ENCODE peak calls at places on chromosomes 3 and 15, in nine cellular contexts. One of them, this sample, is unnamed.
A peak's percentile ranks its signal among the peaks of the same experiment; 100 is the strongest.

GRCh38 chr3:185770071-185770470 is 54.8 kb downstream of the IGF2BP2 start:
- DNase-seq in effector memory CD4-positive, alpha-beta T cell: no peak
- DNase-seq in tibial artery: no peak
- DNase-seq in Peyer's patch: no peak
- DNase-seq in endodermal cell: no peak
- DNase-seq in caudate nucleus: no peak
- DNase-seq in CD8-positive, alpha-beta T cell: no peak
- DNase-seq in A549: no peak
- DNase-seq in adrenal gland: no peak
- DNase-seq in this sample: no peak

GRCh38 chr3:156535162-156535627 is 19.7 kb downstream of the SSR3 start:
- DNase-seq in effector memory CD4-positive, alpha-beta T cell: no peak
- DNase-seq in tibial artery: peak; percentile 83
- DNase-seq in Peyer's patch: no peak
- DNase-seq in endodermal cell: peak; percentile 71
- DNase-seq in caudate nucleus: no peak
- DNase-seq in CD8-positive, alpha-beta T cell: no peak
- DNase-seq in A549: peak; percentile 87
- DNase-seq in adrenal gland: peak; percentile 82
- DNase-seq in this sample: no peak

GRCh38 chr3:42651248-42652091 is 2.0 kb upstream of the ZBTB47 start:
- DNase-seq in effector memory CD4-positive, alpha-beta T cell: no peak
- DNase-seq in tibial artery: no peak
- DNase-seq in Peyer's patch: no peak
- DNase-seq in endodermal cell: no peak
- DNase-seq in caudate nucleus: no peak
- DNase-seq in CD8-positive, alpha-beta T cell: no peak
- DNase-seq in A549: no peak
- DNase-seq in adrenal gland: no peak
- DNase-seq in this sample: no peak

GRCh38 chr15:71291247-71291646 is 176.0 kb downstream of the THSD4 start:
- DNase-seq in effector memory CD4-positive, alpha-beta T cell: no peak
- DNase-seq in tibial artery: no peak
- DNase-seq in Peyer's patch: no peak
- DNase-seq in endodermal cell: no peak
- DNase-seq in caudate nucleus: no peak
- DNase-seq in CD8-positive, alpha-beta T cell: no peak
- DNase-seq in A549: no peak
- DNase-seq in adrenal gland: no peak
- DNase-seq in this sample: no peak

GRCh38 chr15:91584895-91585294 is 268.6 kb upstream of the SLCO3A1 start:
- DNase-seq in effector memory CD4-positive, alpha-beta T cell: no peak
- DNase-seq in tibial artery: no peak
- DNase-seq in Peyer's patch: no peak
- DNase-seq in endodermal cell: no peak
- DNase-seq in caudate nucleus: no peak
- DNase-seq in CD8-positive, alpha-beta T cell: no peak
- DNase-seq in A549: no peak
- DNase-seq in adrenal gland: no peak
- DNase-seq in this sample: no peak

GRCh38 chr3:120033594-120033993 is 60.7 kb downstream of the GSK3B start:
- DNase-seq in effector memory CD4-positive, alpha-beta T cell: no peak
- DNase-seq in tibial artery: no peak
- DNase-seq in Peyer's patch: no peak
- DNase-seq in endodermal cell: no peak
- DNase-seq in caudate nucleus: no peak
- DNase-seq in CD8-positive, alpha-beta T cell: no peak
- DNase-seq in A549: no peak
- DNase-seq in adrenal gland: no peak
- DNase-seq in this sample: no peak

GRCh38 chr3:11247362-11247761 is 24.8 kb upstream of the ATG7 start:
- DNase-seq in effector memory CD4-positive, alpha-beta T cell: no peak
- DNase-seq in tibial artery: no peak
- DNase-seq in Peyer's patch: no peak
- DNase-seq in endodermal cell: no peak
- DNase-seq in caudate nucleus: no peak
- DNase-seq in CD8-positive, alpha-beta T cell: no peak
- DNase-seq in A549: no peak
- DNase-seq in adrenal gland: no peak
- DNase-seq in this sample: no peak

GRCh38 chr3:17195856-17196604 is 311.3 kb downstream of the PLCL2 start:
- DNase-seq in effector memory CD4-positive, alpha-beta T cell: no peak
- DNase-seq in tibial artery: no peak
- DNase-seq in Peyer's patch: no peak
- DNase-seq in endodermal cell: no peak
- DNase-seq in caudate nucleus: no peak
- DNase-seq in CD8-positive, alpha-beta T cell: no peak
- DNase-seq in A549: no peak
- DNase-seq in adrenal gland: no peak
- DNase-seq in this sample: no peak

GRCh38 chr3:50125541-50126286 is 29.4 kb upstream of the SEMA3F start:
- DNase-seq in effector memory CD4-positive, alpha-beta T cell: no peak
- DNase-seq in tibial artery: no peak
- DNase-seq in Peyer's patch: peak; percentile 44
- DNase-seq in endodermal cell: no peak
- DNase-seq in caudate nucleus: no peak
- DNase-seq in CD8-positive, alpha-beta T cell: no peak
- DNase-seq in A549: no peak
- DNase-seq in adrenal gland: no peak
- DNase-seq in this sample: no peak

GRCh38 chr15:96331141-96331941 is 841 bp downstream of the NR2F2 start:
- DNase-seq in effector memory CD4-positive, alpha-beta T cell: no peak
- DNase-seq in tibial artery: peak; percentile 19
- DNase-seq in Peyer's patch: no peak
- DNase-seq in endodermal cell: peak; percentile 76
- DNase-seq in caudate nucleus: no peak
- DNase-seq in CD8-positive, alpha-beta T cell: no peak
- DNase-seq in A549: peak; percentile 58
- DNase-seq in adrenal gland: peak; percentile 40
- DNase-seq in this sample: no peak

GRCh38 chr3:20852712-20853111 is 666.7 kb upstream of the SGO1 start:
- DNase-seq in effector memory CD4-positive, alpha-beta T cell: no peak
- DNase-seq in tibial artery: no peak
- DNase-seq in Peyer's patch: no peak
- DNase-seq in endodermal cell: no peak
- DNase-seq in caudate nucleus: no peak
- DNase-seq in CD8-positive, alpha-beta T cell: no peak
- DNase-seq in A549: no peak
- DNase-seq in adrenal gland: no peak
- DNase-seq in this sample: no peak

GRCh38 chr3:19543212-19543841 is 390.7 kb downstream of the EFHB start:
- DNase-seq in effector memory CD4-positive, alpha-beta T cell: no peak
- DNase-seq in tibial artery: no peak
- DNase-seq in Peyer's patch: no peak
- DNase-seq in endodermal cell: peak; percentile 67
- DNase-seq in caudate nucleus: no peak
- DNase-seq in CD8-positive, alpha-beta T cell: no peak
- DNase-seq in A549: peak; percentile 35
- DNase-seq in adrenal gland: no peak
- DNase-seq in this sample: no peak

GRCh38 chr3:189635385-189635784 is 4.2 kb downstream of the TP63 start:
- DNase-seq in effector memory CD4-positive, alpha-beta T cell: no peak
- DNase-seq in tibial artery: no peak
- DNase-seq in Peyer's patch: no peak
- DNase-seq in endodermal cell: peak; percentile 71
- DNase-seq in caudate nucleus: no peak
- DNase-seq in CD8-positive, alpha-beta T cell: no peak
- DNase-seq in A549: no peak
- DNase-seq in adrenal gland: no peak
- DNase-seq in this sample: no peak

GRCh38 chr15:63172376-63173115 is 15.3 kb upstream of the RPS27L start:
- DNase-seq in effector memory CD4-positive, alpha-beta T cell: no peak
- DNase-seq in tibial artery: no peak
- DNase-seq in Peyer's patch: no peak
- DNase-seq in endodermal cell: peak; percentile 59
- DNase-seq in caudate nucleus: no peak
- DNase-seq in CD8-positive, alpha-beta T cell: no peak
- DNase-seq in A549: no peak
- DNase-seq in adrenal gland: no peak
- DNase-seq in this sample: no peak

GRCh38 chr3:71066849-71067261 is 516.7 kb downstream of the FOXP1 start:
- DNase-seq in effector memory CD4-positive, alpha-beta T cell: no peak
- DNase-seq in tibial artery: peak; percentile 39
- DNase-seq in Peyer's patch: no peak
- DNase-seq in endodermal cell: no peak
- DNase-seq in caudate nucleus: no peak
- DNase-seq in CD8-positive, alpha-beta T cell: no peak
- DNase-seq in A549: no peak
- DNase-seq in adrenal gland: no peak
- DNase-seq in this sample: no peak
- H3K27ac ChIP-seq in effector memory CD4-positive, alpha-beta T cell: peak overlapping the region; percentile 98
- H3K27ac ChIP-seq in tibial artery: peak overlapping the region; percentile 99
- H3K27ac ChIP-seq in Peyer's patch: peak overlapping the region; percentile 96
- H3K27ac ChIP-seq in endodermal cell: no peak overlapping the region
- H3K27ac ChIP-seq in caudate nucleus: no peak overlapping the region
- H3K27ac ChIP-seq in CD8-positive, alpha-beta T cell: peak overlapping the region; percentile 90
- H3K27ac ChIP-seq in A549: peak overlapping the region; percentile 7
- H3K27ac ChIP-seq in adrenal gland: no peak overlapping the region
- H3K27ac ChIP-seq in this sample: no peak overlapping the region

GRCh38 chr3:107668398-107668797 is 145.6 kb downstream of the BBX start:
- DNase-seq in effector memory CD4-positive, alpha-beta T cell: no peak
- DNase-seq in tibial artery: no peak
- DNase-seq in Peyer's patch: no peak
- DNase-seq in endodermal cell: no peak
- DNase-seq in caudate nucleus: no peak
- DNase-seq in CD8-positive, alpha-beta T cell: no peak
- DNase-seq in A549: no peak
- DNase-seq in adrenal gland: no peak
- DNase-seq in this sample: no peak
- H3K27ac ChIP-seq in effector memory CD4-positive, alpha-beta T cell: no peak overlapping the region
- H3K27ac ChIP-seq in tibial artery: peak overlapping the region; percentile 5
- H3K27ac ChIP-seq in Peyer's patch: no peak overlapping the region
- H3K27ac ChIP-seq in endodermal cell: peak overlapping the region; percentile 25
- H3K27ac ChIP-seq in caudate nucleus: no peak overlapping the region
- H3K27ac ChIP-seq in CD8-positive, alpha-beta T cell: no peak overlapping the region
- H3K27ac ChIP-seq in A549: no peak overlapping the region
- H3K27ac ChIP-seq in adrenal gland: no peak overlapping the region
- H3K27ac ChIP-seq in this sample: no peak overlapping the region

DNA sequence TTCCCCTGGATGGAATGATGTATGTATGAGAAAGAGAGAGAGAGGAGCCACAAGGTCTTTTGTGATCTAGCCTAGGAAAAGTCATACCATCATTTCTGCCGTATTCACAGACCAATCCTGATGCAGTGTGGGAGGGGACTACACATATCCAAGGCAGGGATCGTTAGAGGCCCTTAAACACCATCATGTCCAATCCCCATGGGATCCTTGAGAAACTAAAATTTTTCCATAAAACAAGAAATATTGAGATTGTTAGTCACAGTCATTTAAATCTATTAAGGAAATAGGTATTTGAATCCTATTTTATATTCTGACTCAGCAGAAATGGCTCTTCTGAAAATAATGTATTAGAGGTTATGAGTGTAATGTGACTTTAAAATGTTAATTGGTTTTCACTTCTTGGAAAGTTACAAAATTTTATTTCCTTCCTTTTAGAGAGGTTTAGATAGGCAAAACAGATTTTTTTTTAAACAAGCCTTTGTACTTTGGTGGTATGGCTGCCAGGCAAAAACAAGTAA is 65.1 kb upstream of the TSC22D2 start:
- DNase-seq in effector memory CD4-positive, alpha-beta T cell: no peak
- DNase-seq in tibial artery: no peak
- DNase-seq in Peyer's patch: no peak
- DNase-seq in endodermal cell: no peak
- DNase-seq in caudate nucleus: no peak
- DNase-seq in CD8-positive, alpha-beta T cell: no peak
- DNase-seq in A549: no peak
- DNase-seq in adrenal gland: no peak
- DNase-seq in this sample: no peak
- H3K27ac ChIP-seq in effector memory CD4-positive, alpha-beta T cell: no peak overlapping the region
- H3K27ac ChIP-seq in tibial artery: no peak overlapping the region
- H3K27ac ChIP-seq in Peyer's patch: no peak overlapping the region
- H3K27ac ChIP-seq in endodermal cell: no peak overlapping the region
- H3K27ac ChIP-seq in caudate nucleus: no peak overlapping the region
- H3K27ac ChIP-seq in CD8-positive, alpha-beta T cell: no peak overlapping the region
- H3K27ac ChIP-seq in A549: peak overlapping the region; percentile 69
- H3K27ac ChIP-seq in adrenal gland: no peak overlapping the region
- H3K27ac ChIP-seq in this sample: no peak overlapping the region

DNA sequence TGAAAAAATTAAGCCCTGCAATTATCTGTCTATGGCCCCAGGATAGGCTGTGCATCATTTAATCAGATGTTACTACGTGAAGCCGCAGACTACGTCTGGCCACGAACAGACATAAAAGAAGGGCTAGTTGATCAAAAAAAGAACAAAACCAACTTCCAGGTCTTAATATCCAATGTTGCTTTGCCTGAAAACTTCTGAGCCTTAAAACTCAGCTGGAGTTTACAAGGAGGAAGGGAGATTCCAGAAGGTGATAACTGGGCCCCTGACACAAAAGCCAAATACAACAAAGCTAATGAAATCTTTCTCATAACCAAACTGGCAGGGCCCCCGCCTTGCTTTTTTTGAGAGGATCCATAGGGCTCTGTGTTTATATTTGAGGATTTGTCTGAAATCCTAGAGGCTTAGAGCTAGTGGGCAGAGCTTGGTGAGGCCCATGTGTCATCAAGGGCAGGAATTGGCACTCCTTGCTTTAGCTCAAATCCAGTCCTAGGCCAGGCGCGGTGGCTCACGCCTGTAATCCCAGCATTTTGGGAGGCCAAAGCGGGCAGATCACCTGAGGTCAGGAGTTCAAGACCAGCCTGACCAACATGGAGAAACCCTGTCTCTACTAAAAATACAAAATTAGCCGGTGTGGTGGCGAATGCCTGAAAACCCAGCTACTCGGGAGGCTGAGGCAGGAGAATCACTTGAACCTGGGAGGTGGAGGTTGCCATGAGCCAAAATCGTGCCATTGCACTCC is 111.6 kb upstream of the TRPM1 start:
- DNase-seq in effector memory CD4-positive, alpha-beta T cell: no peak
- DNase-seq in tibial artery: no peak
- DNase-seq in Peyer's patch: no peak
- DNase-seq in endodermal cell: no peak
- DNase-seq in caudate nucleus: no peak
- DNase-seq in CD8-positive, alpha-beta T cell: no peak
- DNase-seq in A549: no peak
- DNase-seq in adrenal gland: no peak
- DNase-seq in this sample: no peak
- H3K27ac ChIP-seq in effector memory CD4-positive, alpha-beta T cell: no peak overlapping the region
- H3K27ac ChIP-seq in tibial artery: no peak overlapping the region
- H3K27ac ChIP-seq in Peyer's patch: no peak overlapping the region
- H3K27ac ChIP-seq in endodermal cell: no peak overlapping the region
- H3K27ac ChIP-seq in caudate nucleus: no peak overlapping the region
- H3K27ac ChIP-seq in CD8-positive, alpha-beta T cell: no peak overlapping the region
- H3K27ac ChIP-seq in A549: no peak overlapping the region
- H3K27ac ChIP-seq in adrenal gland: no peak overlapping the region
- H3K27ac ChIP-seq in this sample: no peak overlapping the region